ENCODE peak calls at places on chromosomes 7 and 10, in six cellular contexts. J is pancreas; O is T-helper 1 cell; V is breast epithelium; F is Right ventricle myocardium inferior; X is effector CD4-positive, alpha-beta T cell. W is an unnamed sample.

GRCh38 chr7:73496626-73497025 is 25.5 kb downstream of the BAZ1B start:
- DNase-seq in J (no peak), O (no peak), V (no peak), F (no peak), X (no peak), W (peak; percentile 62)

GRCh38 chr7:73829505-73829904 is 1.3 kb upstream of the CLDN4 start:
- DNase-seq in J (no peak), O (no peak), V (no peak), F (no peak), X (no peak), W (no peak)

GRCh38 chr7:106484562-106484961 is 176.4 kb downstream of the CCDC71L start:
- DNase-seq in J (no peak), O (no peak), V (no peak), F (no peak), X (no peak), W (no peak)

GRCh38 chr7:47890606-47891005 is 57.7 kb downstream of the PKD1L1 start:
- DNase-seq in J (no peak), O (no peak), V (no peak), F (no peak), X (no peak), W (no peak)

GRCh38 chr7:108099650-108100049 is 30.5 kb downstream of the LAMB4 start:
- DNase-seq in J (no peak), O (no peak), V (no peak), F (no peak), X (no peak), W (no peak)

GRCh38 chr7:134527979-134528371 is 608 bp downstream of the AKR1B10 start:
- DNase-seq in J (no peak), O (no peak), V (no peak), F (peak; percentile 64), X (no peak), W (no peak)

GRCh38 chr10:4234661-4235060 is 449.7 kb upstream of the KLF6 start:
- DNase-seq in J (no peak), O (peak; percentile 27), V (no peak), F (no peak), X (peak; percentile 11), W (no peak)

GRCh38 chr10:126014309-126014708 is 117.9 kb downstream of the FANK1 start:
- DNase-seq in J (no peak), O (no peak), V (no peak), F (no peak), X (no peak), W (no peak)

GRCh38 chr7:142405122-142405765 is 147.4 kb upstream of the PRSS58 start:
- DNase-seq in J (no peak), O (no peak), V (no peak), F (no peak), X (no peak), W (no peak)

GRCh38 chr7:141974831-141975230 is 1.3 kb upstream of the TAS2R38 start:
- DNase-seq in J (no peak), O (no peak), V (no peak), F (no peak), X (no peak), W (no peak)